ENCODE peak calls at places on chromosome 15, in five cellular contexts. R is upper lobe of right lung, H is Peyer's patch, N is AG04449, Q is BJ. U is an unnamed sample.

GRCh38 chr15:73232771-73233170 is 136.0 kb downstream of the HCN4 start:
- DNase-seq in R (no peak), H (no peak), N (no peak), Q (no peak), U (no peak)

GRCh38 chr15:74727727-74728126 is 2.4 kb upstream of the CYP1A1 start:
- DNase-seq in R (no peak), H (no peak), N (no peak), Q (no peak), U (no peak)

GRCh38 chr15:75104804-75105557 is 81.6 kb downstream of the PPCDC start:
- DNase-seq in R (no peak), H (peak; percentile 67), N (peak; percentile 29), Q (peak; percentile 90), U (no peak)

GRCh38 chr15:66925721-66926120 is 139.7 kb upstream of the SMAD3 start:
- DNase-seq in R (no peak), H (no peak), N (no peak), Q (no peak), U (no peak)

GRCh38 chr15:79475312-79475711 is 43.2 kb downstream of the MINAR1 start:
- DNase-seq in R (no peak), H (no peak), N (peak; percentile 19), Q (peak; percentile 6), U (no peak)

GRCh38 chr15:58332676-58333400 is 99.0 kb upstream of the LIPC start:
- DNase-seq in R (no peak), H (no peak), N (peak; percentile 21), Q (peak; percentile 77), U (no peak)

GRCh38 chr15:88619796-88620195 is 1.3 kb upstream of the AEN start:
- DNase-seq in R (no peak), H (no peak), N (no peak), Q (no peak), U (no peak)

GRCh38 chr15:54159044-54159443 is 180.8 kb downstream of the UNC13C start:
- DNase-seq in R (no peak), H (no peak), N (no peak), Q (no peak), U (no peak)

GRCh38 chr15:99098426-99098825 is 6.5 kb upstream of the SYNM start:
- DNase-seq in R (no peak), H (no peak), N (no peak), Q (no peak), U (no peak)

GRCh38 chr15:77070500-77071337 is at the start of gene TSPAN3:
- DNase-seq in R (peak; percentile 97), H (peak; percentile 97), N (no peak), Q (peak; percentile 48), U (peak; percentile 95)

GRCh38 chr15:62050118-62050517 is 10.1 kb downstream of the VPS13C start:
- DNase-seq in R (no peak), H (no peak), N (no peak), Q (no peak), U (no peak)

GRCh38 chr15:28107111-28107893 is 8.2 kb upstream of the OCA2 start:
- DNase-seq in R (peak; percentile 68), H (no peak), N (no peak), Q (no peak), U (no peak)

GRCh38 chr15:69704229-69704628 is 251.6 kb downstream of the RPLP1 start:
- DNase-seq in R (no peak), H (no peak), N (no peak), Q (no peak), U (no peak)

GRCh38 chr15:99406120-99406519 is 154.8 kb downstream of the LRRC28 start:
- DNase-seq in R (no peak), H (no peak), N (no peak), Q (no peak), U (no peak)

GRCh38 chr15:57537072-57537471 is 54.6 kb upstream of the MYZAP start:
- DNase-seq in R (no peak), H (no peak), N (no peak), Q (peak; percentile 37), U (no peak)

GRCh38 chr15:55552461-55552860 is 35.7 kb downstream of the PYGO1 start:
- DNase-seq in R (no peak), H (no peak), N (no peak), Q (no peak), U (no peak)

GRCh38 chr15:74036271-74037170 is 42.0 kb downstream of the PML start:
- DNase-seq in R (no peak), H (peak; percentile 73), N (no peak), Q (no peak), U (no peak)

GRCh38 chr15:79682285-79682684 is 214.5 kb downstream of the MTHFS start:
- DNase-seq in R (no peak), H (no peak), N (peak; percentile 59), Q (peak; percentile 63), U (no peak)

GRCh38 chr15:35444557-35445204 is 101.3 kb downstream of the DPH6 start:
- DNase-seq in R (no peak), H (peak; percentile 47), N (no peak), Q (no peak), U (no peak)

GRCh38 chr15:90336705-90337141 is 15.4 kb upstream of the ZNF774 start:
- DNase-seq in R (no peak), H (peak; percentile 50), N (no peak), Q (peak; percentile 63), U (no peak)

GRCh38 chr15:45796433-45796832 is 161.6 kb downstream of the SQOR start:
- DNase-seq in R (no peak), H (peak; percentile 56), N (no peak), Q (no peak), U (no peak)

GRCh38 chr15:61527836-61528589 is 298.9 kb upstream of the RORA start:
- DNase-seq in R (no peak), H (no peak), N (no peak), Q (no peak), U (no peak)

GRCh38 chr15:88480981-88481380 is 13.5 kb downstream of the MRPS11 start:
- DNase-seq in R (no peak), H (no peak), N (no peak), Q (no peak), U (no peak)

DNA sequence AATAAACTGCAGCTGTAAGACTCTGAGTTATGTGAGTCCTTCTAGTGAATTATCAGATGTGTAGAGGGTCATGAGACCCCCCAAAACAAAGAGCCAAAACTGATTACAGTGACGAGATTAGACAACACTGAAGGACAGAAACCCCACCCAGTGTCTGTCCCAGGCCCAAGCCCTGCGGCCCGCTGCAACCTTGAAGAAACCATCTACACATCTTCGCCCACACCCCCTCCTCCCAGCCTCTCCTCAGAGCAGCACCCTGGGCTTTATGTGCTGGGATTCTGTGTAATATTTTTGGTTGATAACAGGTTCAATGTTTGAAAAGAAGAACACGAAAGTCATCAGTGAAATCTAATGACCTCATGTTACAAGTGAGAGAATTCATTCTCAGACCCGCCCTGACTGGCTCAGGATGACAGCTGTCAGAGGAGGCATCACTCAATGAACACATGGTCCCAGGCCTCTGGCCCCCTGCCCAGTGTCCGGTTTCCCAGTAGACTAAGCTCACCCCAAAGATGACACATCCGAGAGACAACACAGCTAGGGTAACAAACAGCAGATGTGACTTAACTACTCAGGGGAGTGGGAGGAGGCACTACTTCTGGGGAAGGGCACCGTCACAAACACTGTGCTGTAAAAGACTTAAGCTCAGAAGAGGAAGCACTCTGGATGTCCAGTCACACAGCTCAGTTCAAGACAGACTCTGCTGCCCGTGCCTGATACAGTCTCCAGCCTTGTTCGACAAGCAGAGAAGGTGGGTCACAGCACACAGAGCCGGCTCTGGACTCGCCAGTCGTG is 48.9 kb downstream of the NIPA2 start:
- DNase-seq in R (no peak), H (peak; percentile 71), N (peak; percentile 23), Q (peak; percentile 40), U (no peak)
- TF ChIP-seq CTCF in R (no peak), H (no peak), N (no peak), Q (no peak), U (no peak)

GRCh38 chr15:41513282-41514227 is at the start of gene LTK:
- DNase-seq in R (no peak), H (peak; percentile 59), N (no peak), Q (no peak), U (peak; percentile 27)

GRCh38 chr15:41512512-41513281 is 930 bp downstream of the LTK start:
- DNase-seq in R (no peak), H (peak; percentile 68), N (no peak), Q (no peak), U (peak; percentile 52)

GRCh38 chr15:41512078-41512394 is 1.6 kb downstream of the LTK start:
- DNase-seq in R (no peak), H (no peak), N (no peak), Q (no peak), U (no peak)

GRCh38 chr15:41510728-41511127 is 2.9 kb downstream of the LTK start:
- DNase-seq in R (no peak), H (no peak), N (no peak), Q (no peak), U (no peak)

DNA sequence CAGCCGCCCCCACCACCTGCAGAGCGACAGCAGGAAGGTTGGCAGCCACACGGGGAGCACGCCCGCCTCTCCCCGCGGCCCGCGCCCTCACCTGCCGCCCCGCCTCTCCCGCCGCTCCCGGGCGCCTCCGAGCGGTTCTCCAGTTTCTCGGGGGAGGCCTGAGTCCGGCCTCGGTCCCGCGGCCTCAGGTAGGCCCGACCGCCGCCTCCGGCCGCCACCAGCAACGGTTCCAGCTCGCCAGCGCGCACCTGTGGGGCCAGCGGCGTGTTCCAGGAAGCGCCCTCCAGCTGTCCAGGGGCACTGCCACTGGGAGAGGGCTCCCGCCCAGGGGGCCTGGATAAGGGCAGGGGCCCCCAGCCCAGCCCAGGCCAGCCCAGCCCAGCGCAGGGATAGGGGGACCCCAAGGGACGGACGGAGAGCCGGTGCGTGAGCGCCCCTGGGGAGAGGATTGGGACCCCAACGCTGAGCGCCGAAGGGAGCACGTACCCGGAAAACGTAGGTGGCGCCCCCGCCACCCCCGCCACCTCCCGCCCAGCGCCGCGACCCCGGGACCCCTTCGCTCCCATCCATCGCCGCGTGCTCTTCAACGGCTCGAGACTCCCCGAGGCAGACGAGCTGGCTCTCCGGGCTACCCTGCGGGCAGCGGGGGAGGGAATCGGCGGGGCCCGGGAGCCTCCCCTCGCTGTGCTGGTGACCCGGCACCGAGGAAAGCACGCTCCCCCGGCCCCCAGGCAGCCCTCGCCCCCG is 2.1 kb downstream of the LTK start:
- DNase-seq in R (no peak), H (peak; percentile 60), N (no peak), Q (no peak), U (no peak)
- TF ChIP-seq CTCF in R (no peak), H (peak; percentile 36), N (no peak), Q (no peak), U (no peak)

GRCh38 chr15:81163961-81164800 is 30.1 kb downstream of the CFAP161 start:
- DNase-seq in R (no peak), H (no peak), N (peak; percentile 72), Q (peak; percentile 25), U (no peak)
- TF ChIP-seq CTCF in R (no peak), H (no peak), N (peak; percentile 5), Q (peak; percentile 33), U (no peak)

GRCh38 chr15:33735637-33736247 is 232.6 kb upstream of the CHRM5 start:
- DNase-seq in R (no peak), H (no peak), N (no peak), Q (no peak), U (no peak)
- TF ChIP-seq CTCF in R (peak; percentile 46), H (peak; percentile 51), N (peak; percentile 57), Q (peak; percentile 60), U (no peak)

GRCh38 chr15:60047701-60048100 is 43.6 kb downstream of the FOXB1 start:
- DNase-seq in R (no peak), H (no peak), N (no peak), Q (no peak), U (no peak)
- TF ChIP-seq CTCF in R (no peak), H (no peak), N (no peak), Q (no peak), U (no peak)

GRCh38 chr15:29124581-29125381 is 144.8 kb downstream of the NSMCE3 start:
- DNase-seq in R (no peak), H (no peak), N (peak; percentile 17), Q (no peak), U (no peak)
- TF ChIP-seq CTCF in R (no peak), H (no peak), N (peak; percentile 33), Q (no peak), U (no peak)